ENCODE peak calls at places on chromosomes 16 and 17, in seven cellular contexts. B, I, A, T, O, P and Z are unnamed samples.
A peak's percentile ranks its signal among the peaks of the same experiment; 100 is the strongest.

GRCh38 chr17:49209061-49209571 is 1.3 kb downstream of the GNGT2 start:
- DNase-seq in I (no peak), T (no peak), P (no peak), O (no peak), A (no peak), B (no peak), Z (no peak)

GRCh38 chr17:21573961-21574610 is 118.2 kb upstream of the KCNJ18 start:
- DNase-seq in P (peak; percentile 38), O (no peak), T (peak; percentile 54), I (no peak), B (no peak), A (no peak), Z (no peak)

GRCh38 chr17:75662511-75662910 is 4.4 kb downstream of the RECQL5 start:
- DNase-seq in B (peak; percentile 66), A (no peak), I (no peak), T (no peak), O (no peak), P (no peak), Z (no peak)

GRCh38 chr17:2214887-2215615 is 88.5 kb downstream of the SMG6 start:
- DNase-seq in I (no peak), A (no peak), B (no peak), P (peak; percentile 36), T (no peak), O (no peak), Z (peak; percentile 19)

GRCh38 chr17:66661857-66662256 is 173.1 kb upstream of the CACNG5 start:
- DNase-seq in I (no peak), B (no peak), O (no peak), A (no peak), P (no peak), T (no peak), Z (no peak)

GRCh38 chr17:10226930-10227695 is 28.7 kb upstream of the GAS7 start:
- DNase-seq in T (peak; percentile 28), I (peak; percentile 80), B (peak; percentile 87), A (peak; percentile 46), P (peak; percentile 31), O (no peak), Z (peak; percentile 4)

GRCh38 chr16:2783581-2784375 is 3.6 kb downstream of the PRSS33 start:
- DNase-seq in T (no peak), A (no peak), O (no peak), I (no peak), P (no peak), B (peak; percentile 53), Z (no peak)

GRCh38 chr16:54466233-54466632 is 179.6 kb upstream of the IRX3 start:
- DNase-seq in T (no peak), A (no peak), I (no peak), B (no peak), O (no peak), P (no peak), Z (no peak)

GRCh38 chr17:79444226-79444625 is 166.6 kb downstream of the RBFOX3 start:
- DNase-seq in I (no peak), A (no peak), B (no peak), T (no peak), P (no peak), O (no peak), Z (no peak)

GRCh38 chr17:77495575-77495974 is 354.8 kb downstream of the SEC14L1 start:
- DNase-seq in T (no peak), I (no peak), O (no peak), P (peak; percentile 5), B (peak; percentile 69), A (no peak), Z (no peak)

GRCh38 chr17:75847595-75848522 is 3.7 kb upstream of the UNC13D start:
- DNase-seq in T (no peak), O (no peak), I (no peak), P (no peak), B (peak; percentile 80), A (no peak), Z (no peak)

GRCh38 chr16:67246081-67246944 is 968 bp downstream of the FHOD1 start:
- DNase-seq in A (peak; percentile 89), O (no peak), B (peak; percentile 93), P (peak; percentile 94), T (peak; percentile 95), I (peak; percentile 94), Z (peak; percentile 92)

GRCh38 chr16:15853021-15853420 is 3.8 kb downstream of the MYH11 start:
- DNase-seq in I (no peak), P (no peak), O (no peak), B (no peak), T (no peak), A (no peak), Z (no peak)

GRCh38 chr17:6510321-6511023 is 45.9 kb downstream of the PITPNM3 start:
- DNase-seq in P (no peak), T (no peak), I (no peak), O (no peak), A (no peak), B (no peak), Z (no peak)

GRCh38 chr16:57534337-57534880 is 2.0 kb downstream of the CCDC102A start:
- DNase-seq in P (no peak), O (no peak), B (peak; percentile 41), T (no peak), A (no peak), I (no peak), Z (no peak)

GRCh38 chr17:8896087-8896486 is 28.6 kb upstream of the PIK3R6 start:
- DNase-seq in T (no peak), I (no peak), P (no peak), O (no peak), B (peak; percentile 17), A (no peak), Z (no peak)

GRCh38 chr17:16972346-16972745 is 428 bp upstream of the TNFRSF13B start:
- DNase-seq in O (no peak), I (no peak), P (no peak), A (no peak), B (no peak), T (no peak), Z (no peak)
- H3K4me3 ChIP-seq in O (no peak overlapping the region), I (no peak overlapping the region), P (no peak overlapping the region), A (no peak overlapping the region), B (no peak overlapping the region), T (no peak overlapping the region), Z (no peak overlapping the region)

GRCh38 chr17:1107777-1108559 is 71.8 kb downstream of the ABR start:
- DNase-seq in B (peak; percentile 84), I (no peak), P (peak; percentile 70), O (no peak), T (no peak), A (no peak), Z (no peak)

GRCh38 chr17:1108560-1108809 is 71.3 kb downstream of the ABR start:
- DNase-seq in I (peak; percentile 43), P (no peak), B (no peak), O (no peak), T (no peak), A (no peak), Z (no peak)

GRCh38 chr17:1100382-1100781 is 79.4 kb downstream of the ABR start:
- DNase-seq in O (no peak), A (no peak), T (no peak), B (no peak), I (no peak), P (no peak), Z (no peak)

GRCh38 chr17:1107083-1107776 is 72.6 kb downstream of the ABR start:
- DNase-seq in P (no peak), A (no peak), I (no peak), T (no peak), O (no peak), B (no peak), Z (no peak)

DNA sequence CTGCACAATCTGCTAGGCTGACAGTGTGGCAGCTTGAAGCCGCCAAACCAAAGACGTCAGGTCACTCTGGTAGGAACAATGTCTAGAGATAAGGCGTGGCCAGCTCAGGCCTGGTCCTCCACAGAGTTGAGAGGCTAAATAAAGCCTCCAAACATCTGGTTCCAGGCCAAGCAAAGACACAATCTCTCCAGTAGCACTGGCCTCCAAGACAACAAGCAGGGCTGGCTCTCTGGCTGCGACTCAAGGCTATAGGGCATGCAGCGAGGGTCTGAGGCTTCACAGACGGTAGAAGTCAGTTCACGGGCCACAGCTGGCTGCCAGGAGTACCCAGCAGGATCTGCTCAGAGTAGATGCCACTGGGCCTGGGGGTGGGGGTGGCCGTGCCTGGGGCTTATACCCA is 75.6 kb downstream of the ABR start:
- DNase-seq in I (no peak), B (no peak), A (no peak), T (peak; percentile 61), P (no peak), O (no peak), Z (no peak)
- H3K27ac ChIP-seq in I (no peak overlapping the region), B (no peak overlapping the region), A (no peak overlapping the region), T (peak overlapping the region; percentile 20), P (no peak overlapping the region), O (no peak overlapping the region), Z (no peak overlapping the region)

GRCh38 chr17:3718251-3718650 is 5.5 kb upstream of the HASPIN start:
- DNase-seq in B (no peak), P (no peak), T (no peak), I (no peak), A (no peak), O (no peak), Z (no peak)
- H3K4me1 ChIP-seq in B (peaks cover 29% of the 10 kb centered on the region), P (peaks cover 6% of the 10 kb centered on the region), T (peaks cover 41% of the 10 kb centered on the region), I (no peaks in the 10 kb centered on the region), A (no peaks in the 10 kb centered on the region), O (peaks cover 14% of the 10 kb centered on the region), Z (no peaks in the 10 kb centered on the region)

GRCh38 chr16:3948378-3948995 is 68.0 kb upstream of the CREBBP start:
- DNase-seq in I (no peak), T (no peak), P (no peak), A (no peak), B (no peak), O (no peak), Z (no peak)

GRCh38 chr16:3949287-3949686 is 68.8 kb upstream of the CREBBP start:
- DNase-seq in P (no peak), T (no peak), I (no peak), B (no peak), O (no peak), A (no peak), Z (peak; percentile 89)

GRCh38 chr16:3950343-3951193 is 70.1 kb upstream of the CREBBP start:
- DNase-seq in P (peak; percentile 60), A (peak; percentile 48), O (no peak), I (no peak), T (peak; percentile 54), B (no peak), Z (peak; percentile 90)

GRCh38 chr16:3951861-3952332 is 71.4 kb upstream of the CREBBP start:
- DNase-seq in B (no peak), A (no peak), I (no peak), T (no peak), O (no peak), P (no peak), Z (peak; percentile 68)

DNA sequence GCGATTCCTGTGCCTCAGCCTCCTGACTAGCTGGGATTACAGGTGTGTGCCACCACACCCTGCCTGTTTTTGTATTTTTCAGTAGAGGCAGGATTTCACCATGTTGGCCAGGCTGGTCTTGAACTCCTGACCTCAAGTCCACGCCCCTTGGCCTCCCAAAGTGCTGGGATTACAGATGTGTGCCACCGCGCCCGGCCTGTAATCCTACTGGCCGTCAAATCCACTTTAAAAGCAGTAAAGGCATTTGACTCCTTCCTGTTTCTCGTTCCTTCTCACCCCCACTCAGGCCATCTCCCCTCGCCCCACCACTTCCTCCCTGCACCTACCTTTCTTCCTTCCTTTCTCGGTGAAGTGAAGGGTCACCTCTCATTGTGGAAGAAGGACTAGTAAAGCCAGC is 69.4 kb upstream of the CREBBP start:
- DNase-seq in O (no peak), T (no peak), A (no peak), P (no peak), B (no peak), I (no peak), Z (no peak)
- H3K4me3 ChIP-seq in O (no peak overlapping the region), T (no peak overlapping the region), A (no peak overlapping the region), P (no peak overlapping the region), B (no peak overlapping the region), I (no peak overlapping the region), Z (peak overlapping the region; percentile 60)